ENCODE peak calls at places on chromosomes 4 and X, in nine cellular contexts. N is activated T-cell treated with anti-CD3 and anti-CD28 coated beads, Interleukin-2, amount 50 U/mL, for 48 hours; Z is SW 1271; E is GM12878; K is T-helper 1 cell; U is EH; V is stimulated activated CD8-positive, alpha-beta memory T cell treated with anti-CD3 and anti-CD28 coated beads, Interleukin-7, amount 100 ng/mL, for 1 hour; P is amniotic stem cell; Q is activated naive CD4-positive, alpha-beta T cell treated with anti-CD3 and anti-CD28 coated beads, Interleukin-2, amount 50 U/mL, for 72 hours. X is an unnamed sample.

GRCh38 chrX:25640276-25640675 is 497.9 kb upstream of the MAGEB18 start:
- DNase-seq in N (no peak), Z (no peak), E (no peak), K (no peak), U (no peak), V (no peak), P (no peak), Q (no peak), X (no peak)

GRCh38 chr4:76061977-76062376 is 12.5 kb upstream of the ART3 start:
- DNase-seq in N (no peak), Z (no peak), E (no peak), K (no peak), U (no peak), V (no peak), P (no peak), Q (no peak), X (peak)

GRCh38 chr4:7086384-7086783 is 18.5 kb upstream of the GRPEL1 start:
- DNase-seq in N (no peak), Z (no peak), E (no peak), K (no peak), U (no peak), V (no peak), P (no peak), Q (no peak), X (no peak)

GRCh38 chr4:157590679-157591078 is 370.2 kb downstream of the GRIA2 start:
- DNase-seq in N (no peak), Z (no peak), E (no peak), K (no peak), U (no peak), V (no peak), P (no peak), Q (no peak), X (no peak)

GRCh38 chrX:13000311-13000811 is 25.5 kb downstream of the TMSB4X start:
- DNase-seq in N (no peak), Z (no peak), E (peak), K (no peak), U (no peak), V (no peak), P (no peak), Q (no peak), X (peak)

GRCh38 chr4:87051121-87051713 is 116.4 kb downstream of the AFF1 start:
- DNase-seq in N (no peak), Z (no peak), E (no peak), K (no peak), U (peak), V (no peak), P (no peak), Q (no peak), X (no peak)

GRCh38 chrX:45196701-45197100 is 4.0 kb downstream of the DIPK2B start:
- DNase-seq in N (no peak), Z (no peak), E (no peak), K (no peak), U (peak), V (no peak), P (no peak), Q (no peak), X (no peak)

GRCh38 chr4:177079327-177079726 is 230.3 kb upstream of the NEIL3 start:
- DNase-seq in N (no peak), Z (no peak), E (no peak), K (no peak), U (peak), V (no peak), P (no peak), Q (no peak), X (no peak)

GRCh38 chr4:86644892-86645291 is 50.8 kb downstream of the PTPN13 start:
- DNase-seq in N (no peak), Z (no peak), E (no peak), K (no peak), U (no peak), V (no peak), P (no peak), Q (no peak), X (no peak)

GRCh38 chrX:46704767-46705386 is 54.0 kb downstream of the SLC9A7 start:
- DNase-seq in N (peak), Z (no peak), E (peak), K (no peak), U (no peak), V (no peak), P (no peak), Q (peak), X (peak)

X was measured in GM06990.